ENCODE peak calls at places on chromosomes 6 and 20, in nine cellular contexts. R, F, B, U, P, L, O, H and X are unnamed samples.

GRCh38 chr6:46103437-46103836 is 26.4 kb upstream of the ENPP4 start:
- DNase-seq in R (no peak), F (no peak), B (no peak), U (no peak), P (no peak), L (no peak), O (no peak), H (no peak), X (no peak)

GRCh38 chr6:70894001-70894400 is 62.9 kb downstream of the B3GAT2 start:
- DNase-seq in R (no peak), F (no peak), B (no peak), U (no peak), P (no peak), L (no peak), O (no peak), H (no peak), X (no peak)

GRCh38 chr20:53883098-53883762 is 187.2 kb downstream of the BCAS1 start:
- DNase-seq in R (no peak), F (no peak), B (peak), U (no peak), P (no peak), L (no peak), O (peak), H (no peak), X (no peak)

GRCh38 chr20:25250508-25250907 is 2.6 kb downstream of the PYGB start:
- DNase-seq in R (no peak), F (no peak), B (peak), U (no peak), P (no peak), L (no peak), O (peak), H (no peak), X (no peak)

GRCh38 chr6:147674794-147675193 is 166.3 kb downstream of the SAMD5 start:
- DNase-seq in R (no peak), F (no peak), B (no peak), U (no peak), P (no peak), L (no peak), O (no peak), H (no peak), X (no peak)

GRCh38 chr6:142474446-142475289 is 172.9 kb downstream of the ADGRG6 start:
- DNase-seq in R (no peak), F (peak), B (peak), U (peak), P (peak), L (peak), O (peak), H (peak), X (no peak)

GRCh38 chr6:139439278-139439813 is 64.9 kb upstream of the CITED2 start:
- DNase-seq in R (no peak), F (no peak), B (no peak), U (no peak), P (no peak), L (peak), O (peak), H (no peak), X (no peak)

GRCh38 chr20:34615477-34615876 is 57.0 kb downstream of the MAP1LC3A start:
- DNase-seq in R (no peak), F (no peak), B (peak), U (no peak), P (no peak), L (peak), O (peak), H (no peak), X (no peak)

GRCh38 chr6:46491789-46492547 is 719 bp upstream of the RCAN2 start:
- DNase-seq in R (peak), F (peak), B (no peak), U (peak), P (no peak), L (peak), O (peak), H (no peak), X (peak)

GRCh38 chr6:6002005-6002808 is 4.5 kb downstream of the NRN1 start:
- DNase-seq in R (no peak), F (peak), B (no peak), U (no peak), P (no peak), L (no peak), O (no peak), H (no peak), X (no peak)

GRCh38 chr6:108408453-108408852 is 113.6 kb downstream of the AFG1L start:
- DNase-seq in R (no peak), F (no peak), B (no peak), U (peak), P (no peak), L (peak), O (no peak), H (no peak), X (no peak)

GRCh38 chr20:20711413-20711812 is 1.0 kb downstream of the RALGAPA2 start:
- DNase-seq in R (no peak), F (peak), B (no peak), U (peak), P (no peak), L (no peak), O (peak), H (peak), X (peak)

GRCh38 chr6:140319209-140319608 is 944.8 kb upstream of the CITED2 start:
- DNase-seq in R (no peak), F (peak), B (peak), U (no peak), P (no peak), L (peak), O (no peak), H (peak), X (no peak)

GRCh38 chr6:29975561-29975907 is 33.2 kb downstream of the HLA-A start:
- DNase-seq in R (no peak), F (no peak), B (no peak), U (peak), P (no peak), L (no peak), O (no peak), H (no peak), X (no peak)

GRCh38 chr20:47258745-47259695 is 97.5 kb downstream of the ZMYND8 start:
- DNase-seq in R (peak), F (peak), B (peak), U (no peak), P (no peak), L (peak), O (peak), H (peak), X (no peak)

GRCh38 chr6:82861121-82861520 is 204.5 kb downstream of the UBE3D start:
- DNase-seq in R (no peak), F (no peak), B (no peak), U (no peak), P (no peak), L (no peak), O (peak), H (no peak), X (no peak)

GRCh38 chr6:41548841-41549642 is 2.9 kb downstream of the FOXP4 start:
- DNase-seq in R (no peak), F (no peak), B (no peak), U (no peak), P (no peak), L (no peak), O (no peak), H (no peak), X (no peak)

GRCh38 chr6:15017803-15018202 is 228.1 kb upstream of the JARID2 start:
- DNase-seq in R (no peak), F (no peak), B (no peak), U (no peak), P (no peak), L (no peak), O (no peak), H (no peak), X (no peak)

GRCh38 chr6:74991573-74992332 is 214.1 kb downstream of the COL12A1 start:
- DNase-seq in R (no peak), F (no peak), B (peak), U (no peak), P (no peak), L (peak), O (peak), H (no peak), X (no peak)

GRCh38 chr6:166119116-166119911 is 48.3 kb downstream of the TBXT start:
- DNase-seq in R (no peak), F (no peak), B (no peak), U (no peak), P (no peak), L (no peak), O (no peak), H (no peak), X (no peak)

GRCh38 chr20:39638671-39639070 is 676.5 kb downstream of the DHX35 start:
- DNase-seq in R (no peak), F (no peak), B (peak), U (no peak), P (no peak), L (no peak), O (no peak), H (no peak), X (no peak)

GRCh38 chr20:52622086-52622485 is 350.1 kb upstream of the TSHZ2 start:
- DNase-seq in R (no peak), F (no peak), B (no peak), U (no peak), P (no peak), L (no peak), O (peak), H (no peak), X (no peak)

DNA sequence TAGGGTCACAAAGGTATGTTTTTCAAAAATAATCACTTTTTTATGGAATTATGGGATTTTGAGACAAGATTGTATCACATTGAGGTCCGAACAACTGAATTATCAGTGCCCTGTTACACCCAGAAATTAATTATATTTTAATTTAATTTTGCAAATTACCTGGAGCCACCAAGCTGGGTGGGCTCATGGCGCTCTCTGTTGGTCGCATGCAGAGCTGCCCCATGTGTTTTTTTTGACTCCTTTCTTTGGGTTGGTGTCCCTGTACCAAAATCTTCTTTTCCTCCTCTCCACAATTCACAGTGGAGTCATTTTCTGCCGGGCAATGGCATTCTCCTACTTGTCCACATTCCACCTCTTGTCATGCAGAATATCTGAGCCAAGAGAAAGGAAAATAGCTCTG is 38.9 kb upstream of the FRMD1 start:
- DNase-seq in R (no peak), F (no peak), B (no peak), U (no peak), P (no peak), L (no peak), O (no peak), H (no peak), X (no peak)
- TF ChIP-seq CTCF in R (peak), F (no peak), B (peak), U (peak), P (peak), L (peak), O (peak), H (no peak), X (no peak)

DNA sequence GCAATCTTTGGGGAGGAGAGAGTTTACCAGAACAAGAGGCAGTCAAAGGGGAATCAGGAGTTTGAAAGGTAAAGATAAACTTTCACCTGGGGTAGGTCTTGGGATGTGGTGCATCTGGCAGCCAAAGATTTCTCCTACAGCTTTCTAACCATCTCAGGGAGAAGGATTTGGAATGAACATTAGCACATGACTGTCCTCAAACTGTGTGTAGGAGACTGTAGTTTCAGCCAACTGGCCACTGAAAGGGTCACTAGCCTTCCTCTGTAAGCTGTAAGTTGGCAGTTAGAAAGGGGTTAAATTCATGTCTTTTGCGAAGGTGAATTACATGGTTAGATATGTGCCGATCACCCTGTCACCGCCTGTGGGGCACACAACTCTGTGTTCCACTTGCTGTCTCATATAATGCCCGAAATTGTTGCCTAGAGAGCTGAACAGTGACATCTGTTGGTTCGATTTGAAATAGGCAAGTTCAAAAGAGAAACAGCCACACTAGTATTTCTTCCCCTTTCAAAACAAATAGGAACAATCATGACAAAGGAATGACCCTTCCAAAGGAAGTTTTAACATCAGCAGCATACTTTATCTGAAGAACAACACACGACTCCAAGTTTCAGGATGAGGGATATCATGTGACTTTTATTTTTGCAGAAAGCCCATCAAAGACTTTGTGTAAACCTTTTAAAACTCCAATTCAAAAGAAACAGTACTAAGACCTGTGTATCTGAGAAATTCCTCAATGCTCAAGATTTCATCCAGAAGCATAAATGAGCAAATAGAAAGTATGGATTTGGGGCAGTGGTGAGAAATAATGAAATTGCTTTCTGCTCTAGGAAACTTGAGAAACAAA is 1.1 kb upstream of the OPN5 start:
- DNase-seq in R (no peak), F (peak), B (peak), U (peak), P (no peak), L (peak), O (peak), H (peak), X (no peak)
- TF ChIP-seq CTCF in R (peak), F (peak), B (peak), U (peak), P (peak), L (peak), O (peak), H (peak), X (peak)

DNA sequence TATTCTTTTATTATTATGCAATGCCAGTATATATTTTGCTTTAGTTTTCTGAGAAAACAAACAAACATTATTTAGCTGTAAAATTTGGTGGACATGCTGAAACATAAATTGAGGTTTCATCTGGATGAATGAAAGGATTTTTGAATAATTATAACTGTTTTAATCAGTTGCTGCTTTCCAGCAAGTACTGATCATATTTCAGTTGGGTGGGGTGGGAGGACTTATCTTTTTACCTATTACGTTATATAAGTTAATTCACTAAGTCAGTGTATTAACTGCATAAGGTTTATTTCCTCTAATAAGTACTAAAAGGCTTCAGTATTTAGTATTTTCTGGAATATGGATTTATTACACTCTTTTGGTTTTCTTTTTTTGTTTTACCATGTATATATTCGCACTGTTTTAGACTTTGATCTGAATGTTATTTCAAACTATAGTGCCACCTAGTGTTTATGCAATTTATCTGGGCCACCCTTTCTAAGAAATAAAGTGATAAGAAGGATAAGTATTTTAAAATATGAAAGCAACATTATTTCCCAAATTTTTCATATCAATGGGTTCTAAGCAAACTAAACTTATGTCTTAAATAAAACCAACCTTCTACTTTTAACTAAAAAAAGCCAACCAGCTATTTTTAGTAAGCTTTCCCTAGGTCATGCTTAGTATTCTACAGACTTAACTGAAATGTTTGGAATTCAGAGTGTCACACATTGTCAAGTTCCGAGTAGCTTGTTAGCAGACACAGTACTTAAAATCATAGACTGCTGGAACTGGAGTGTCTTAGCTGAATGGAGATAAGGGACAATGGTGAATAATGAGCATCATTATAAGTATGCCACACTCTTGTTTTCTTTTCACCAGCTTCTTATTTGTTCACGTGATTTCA is 105.4 kb upstream of the MCHR2 start:
- DNase-seq in R (no peak), F (peak), B (peak), U (no peak), P (no peak), L (peak), O (peak), H (peak), X (no peak)
- TF ChIP-seq CTCF in R (peak), F (peak), B (peak), U (peak), P (peak), L (peak), O (peak), H (peak), X (peak)

GRCh38 chr20:50123418-50123817 is 10.5 kb upstream of the UBE2V1 start:
- DNase-seq in R (no peak), F (no peak), B (no peak), U (no peak), P (peak), L (no peak), O (no peak), H (no peak), X (no peak)

GRCh38 chr20:50118203-50118602 is 5.3 kb upstream of the UBE2V1 start:
- DNase-seq in R (no peak), F (no peak), B (no peak), U (no peak), P (no peak), L (no peak), O (no peak), H (no peak), X (no peak)

GRCh38 chr20:50122763-50123162 is 9.8 kb upstream of the UBE2V1 start:
- DNase-seq in R (no peak), F (no peak), B (no peak), U (no peak), P (peak), L (no peak), O (no peak), H (no peak), X (no peak)

GRCh38 chr20:50121858-50122271 is 8.9 kb upstream of the UBE2V1 start:
- DNase-seq in R (no peak), F (no peak), B (peak), U (no peak), P (peak), L (peak), O (peak), H (no peak), X (no peak)

DNA sequence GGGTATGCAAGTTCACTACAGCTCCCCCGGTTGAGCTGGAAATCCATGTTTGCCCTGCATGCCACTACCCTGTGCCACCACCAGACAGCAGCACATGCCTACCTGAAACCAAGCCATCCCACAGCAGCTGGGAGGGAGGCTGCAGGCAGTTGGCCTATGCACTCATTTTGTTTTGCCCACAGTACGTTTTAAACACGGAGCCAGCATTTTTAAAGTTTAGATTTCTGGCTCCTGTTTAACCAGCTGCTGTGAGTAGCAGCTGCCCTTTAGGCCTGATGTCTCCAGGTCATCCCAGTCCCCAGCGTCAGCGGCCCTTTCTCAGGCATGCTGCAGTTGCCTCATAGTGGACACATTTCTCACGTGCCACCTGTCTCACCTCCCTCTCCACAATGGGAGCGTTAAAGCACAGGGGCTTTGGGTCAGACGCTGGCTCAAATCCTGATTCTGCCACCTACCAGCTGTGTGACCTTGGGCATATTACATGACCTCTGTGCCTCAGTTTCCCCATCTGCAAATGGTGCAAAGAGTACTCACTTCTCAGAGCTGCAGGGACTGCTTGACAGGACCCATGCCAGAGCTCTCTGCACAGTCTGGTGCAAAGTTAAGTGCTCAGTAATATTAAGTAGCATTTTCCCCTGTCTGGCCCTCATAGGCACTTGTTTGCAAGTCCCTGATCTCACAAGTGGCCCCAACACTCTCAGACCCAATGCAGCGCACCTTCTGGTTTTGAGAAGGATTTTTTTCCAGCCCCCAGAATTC is 8.2 kb upstream of the UBE2V1 start:
- DNase-seq in R (peak), F (peak), B (peak), U (peak), P (peak), L (peak), O (peak), H (peak), X (peak)
- TF ChIP-seq CTCF in R (peak), F (peak), B (peak), U (peak), P (peak), L (peak), O (peak), H (peak), X (peak)

GRCh38 chr20:5528719-5529256 is 212.0 kb upstream of the PROKR2 start:
- DNase-seq in R (peak), F (peak), B (peak), U (peak), P (no peak), L (peak), O (peak), H (peak), X (peak)
- TF ChIP-seq CTCF in R (peak), F (peak), B (peak), U (peak), P (peak), L (peak), O (peak), H (peak), X (peak)

GRCh38 chr20:8443464-8444072 is 311.5 kb downstream of the PLCB1 start:
- DNase-seq in R (no peak), F (no peak), B (no peak), U (no peak), P (no peak), L (no peak), O (no peak), H (no peak), X (no peak)
- TF ChIP-seq CTCF in R (no peak), F (no peak), B (no peak), U (no peak), P (no peak), L (no peak), O (no peak), H (no peak), X (no peak)

DNA sequence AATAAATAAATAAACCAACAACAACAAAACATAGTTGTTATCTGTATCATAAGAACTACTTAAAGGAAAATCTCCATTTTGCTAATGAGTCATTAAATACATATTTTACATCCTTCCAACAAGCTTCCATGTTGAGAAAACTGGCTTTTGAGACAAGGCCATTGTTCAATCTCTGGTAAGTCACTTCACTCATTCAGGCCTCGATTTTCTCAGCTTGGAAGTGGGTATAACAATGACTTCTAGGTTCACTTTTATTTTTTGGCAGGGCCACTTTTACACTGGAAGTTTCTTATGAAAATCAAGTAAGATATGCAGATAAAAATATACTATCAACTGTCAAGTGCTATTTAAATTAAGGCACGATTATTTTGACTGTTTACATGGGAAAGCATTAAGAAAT is 30.0 kb downstream of the WRNIP1 start:
- DNase-seq in R (no peak), F (no peak), B (no peak), U (no peak), P (no peak), L (no peak), O (no peak), H (no peak), X (no peak)
- TF ChIP-seq CTCF in R (no peak), F (no peak), B (no peak), U (no peak), P (no peak), L (no peak), O (no peak), H (no peak), X (no peak)